ENCODE peak calls at places on chromosomes 2 and 18, in five cellular contexts. S is activated T-cell treated with anti-CD3 and anti-CD28 coated beads for 24 hours; O is hippocampal formation; H is activated CD4-positive, alpha-beta T cell treated with anti-CD3 and anti-CD28 coated beads for 4 hours; M is C1 segment of cervical spinal cord. G is an unnamed sample.

GRCh38 chr18:31401156-31402025 is 24.8 kb downstream of the DSG4 start:
- DNase-seq in S (no peak), O (no peak), H (no peak), M (no peak), G (no peak)

GRCh38 chr2:64021578-64021977 is 2.4 kb upstream of the VPS54 start:
- DNase-seq in S (no peak), O (no peak), H (no peak), M (no peak), G (no peak)

GRCh38 chr18:27808678-27809077 is 368.3 kb downstream of the CDH2 start:
- DNase-seq in S (no peak), O (no peak), H (no peak), M (no peak), G (no peak)

GRCh38 chr2:120287183-120288015 is 34.7 kb downstream of the RALB start:
- DNase-seq in S (no peak), O (no peak), H (peak; percentile 20), M (no peak), G (peak; percentile 92)

GRCh38 chr2:11310212-11310611 is 34.2 kb downstream of the ROCK2 start:
- DNase-seq in S (no peak), O (no peak), H (no peak), M (no peak), G (no peak)

GRCh38 chr2:151922845-151923666 is 94.8 kb upstream of the ARL5A start:
- DNase-seq in S (no peak), O (peak; percentile 52), H (no peak), M (no peak), G (no peak)

GRCh38 chr2:121146630-121147029 is 138.4 kb downstream of the TFCP2L1 start:
- DNase-seq in S (no peak), O (no peak), H (no peak), M (no peak), G (no peak)

GRCh38 chr2:102848366-102848839 is 86.6 kb downstream of the TMEM182 start:
- DNase-seq in S (no peak), O (peak; percentile 78), H (no peak), M (peak; percentile 59), G (peak; percentile 48)

GRCh38 chr2:110140433-110140832 is 24.8 kb upstream of the MALL start:
- DNase-seq in S (no peak), O (no peak), H (no peak), M (no peak), G (no peak)

GRCh38 chr2:188235364-188235763 is 56.3 kb upstream of the GULP1 start:
- DNase-seq in S (no peak), O (no peak), H (no peak), M (no peak), G (no peak)

GRCh38 chr2:201254331-201254730 is 6.0 kb upstream of the CASP8 start:
- DNase-seq in S (no peak), O (no peak), H (no peak), M (no peak), G (no peak)

GRCh38 chr2:26172866-26173595 is at the start of gene GAREM2:
- DNase-seq in S (no peak), O (no peak), H (no peak), M (no peak), G (no peak)

GRCh38 chr2:181275643-181276070 is 181.5 kb upstream of the ITGA4 start:
- DNase-seq in S (no peak), O (no peak), H (no peak), M (no peak), G (no peak)

GRCh38 chr2:29580223-29580622 is 341.2 kb downstream of the ALK start:
- DNase-seq in S (no peak), O (no peak), H (no peak), M (no peak), G (no peak)

GRCh38 chr2:29238497-29238896 is 123.3 kb downstream of the CLIP4 start:
- DNase-seq in S (no peak), O (no peak), H (no peak), M (no peak), G (no peak)

GRCh38 chr18:46733872-46734271 is 23.0 kb downstream of the ST8SIA5 start:
- DNase-seq in S (no peak), O (no peak), H (no peak), M (no peak), G (no peak)